ENCODE peak calls at places on chromosomes 3 and 15, in seven cellular contexts. G is K562, K is spleen, M is body of pancreas, O is tibial artery, Z is cardiac muscle cell, C is ascending aorta. Q is an unnamed sample.
A peak's percentile ranks its signal among the peaks of the same experiment; 100 is the strongest.

GRCh38 chr15:74725241-74725774 is at the start of gene CYP1A1:
- DNase-seq in G (no peak), K (no peak), M (peak; percentile 69), O (no peak), Z (peak; percentile 3), C (no peak), Q (no peak)

GRCh38 chr3:99753268-99753975 is 64.2 kb upstream of the CMSS1 start:
- DNase-seq in G (peak; percentile 22), K (no peak), M (no peak), O (no peak), Z (peak; percentile 93), C (no peak), Q (no peak)

GRCh38 chr3:172846706-172847105 is 96.2 kb downstream of the ECT2 start:
- DNase-seq in G (peak; percentile 30), K (no peak), M (no peak), O (no peak), Z (peak; percentile 28), C (no peak), Q (no peak)

GRCh38 chr15:45262906-45263456 is 10.9 kb downstream of the SLC28A2 start:
- DNase-seq in G (no peak), K (no peak), M (no peak), O (no peak), Z (no peak), C (no peak), Q (no peak)

GRCh38 chr3:58026598-58026997 is 18.4 kb downstream of the FLNB start:
- DNase-seq in G (no peak), K (no peak), M (no peak), O (no peak), Z (no peak), C (no peak), Q (no peak)

GRCh38 chr15:98755138-98755537 is 106.8 kb downstream of the IGF1R start:
- DNase-seq in G (no peak), K (no peak), M (no peak), O (no peak), Z (peak; percentile 27), C (no peak), Q (no peak)

GRCh38 chr3:157533298-157533870 is 30.2 kb upstream of the VEPH1 start:
- DNase-seq in G (peak; percentile 14), K (no peak), M (no peak), O (no peak), Z (peak; percentile 82), C (no peak), Q (no peak)

GRCh38 chr3:48151058-48151806 is 37.0 kb downstream of the CDC25A start:
- DNase-seq in G (peak; percentile 78), K (peak; percentile 87), M (peak; percentile 85), O (peak; percentile 67), Z (peak; percentile 89), C (peak; percentile 26), Q (peak; percentile 8)

GRCh38 chr15:80712956-80713355 is 17.8 kb downstream of the ABHD17C start:
- DNase-seq in G (no peak), K (no peak), M (no peak), O (no peak), Z (no peak), C (no peak), Q (no peak)

GRCh38 chr3:12750658-12751071 is 8.4 kb downstream of the TMEM40 start:
- DNase-seq in G (no peak), K (no peak), M (no peak), O (peak; percentile 44), Z (peak; percentile 94), C (no peak), Q (no peak)

GRCh38 chr3:46463120-46463867 is 1.4 kb downstream of the LTF start:
- DNase-seq in G (no peak), K (peak; percentile 80), M (no peak), O (no peak), Z (no peak), C (no peak), Q (no peak)

GRCh38 chr3:169128579-169128978 is 534.9 kb downstream of the MECOM start:
- DNase-seq in G (no peak), K (no peak), M (no peak), O (no peak), Z (no peak), C (no peak), Q (no peak)

GRCh38 chr15:30885814-30886213 is 17.9 kb upstream of the FAN1 start:
- DNase-seq in G (no peak), K (no peak), M (no peak), O (no peak), Z (peak; percentile 29), C (no peak), Q (no peak)

GRCh38 chr3:56987238-56987932 is 73.1 kb upstream of the SPATA12 start:
- DNase-seq in G (no peak), K (no peak), M (no peak), O (no peak), Z (peak; percentile 42), C (no peak), Q (no peak)

GRCh38 chr3:65871305-65872141 is 167.2 kb downstream of the MAGI1 start:
- DNase-seq in G (no peak), K (no peak), M (peak; percentile 92), O (peak; percentile 25), Z (no peak), C (no peak), Q (no peak)

GRCh38 chr3:177947901-177948300 is 588.3 kb upstream of the KCNMB2 start:
- DNase-seq in G (no peak), K (no peak), M (no peak), O (no peak), Z (no peak), C (no peak), Q (no peak)

GRCh38 chr3:177946965-177947364 is 589.3 kb upstream of the KCNMB2 start:
- DNase-seq in G (no peak), K (no peak), M (no peak), O (no peak), Z (peak; percentile 62), C (no peak), Q (no peak)

GRCh38 chr3:177944228-177944661 is 592.0 kb upstream of the KCNMB2 start:
- DNase-seq in G (no peak), K (no peak), M (no peak), O (no peak), Z (no peak), C (no peak), Q (no peak)

GRCh38 chr3:177945999-177946398 is 590.2 kb upstream of the KCNMB2 start:
- DNase-seq in G (no peak), K (no peak), M (no peak), O (no peak), Z (no peak), C (no peak), Q (no peak)

GRCh38 chr3:177946515-177946914 is 589.7 kb upstream of the KCNMB2 start:
- DNase-seq in G (no peak), K (no peak), M (no peak), O (no peak), Z (peak; percentile 27), C (no peak), Q (no peak)
- H3K9me3 ChIP-seq in G (no peaks in the 10 kb centered on the region), K (no peaks in the 10 kb centered on the region), M (no peaks in the 10 kb centered on the region), O (no peaks in the 10 kb centered on the region), Z (no peaks in the 10 kb centered on the region), C (no peaks in the 10 kb centered on the region), Q (no peaks in the 10 kb centered on the region)

DNA sequence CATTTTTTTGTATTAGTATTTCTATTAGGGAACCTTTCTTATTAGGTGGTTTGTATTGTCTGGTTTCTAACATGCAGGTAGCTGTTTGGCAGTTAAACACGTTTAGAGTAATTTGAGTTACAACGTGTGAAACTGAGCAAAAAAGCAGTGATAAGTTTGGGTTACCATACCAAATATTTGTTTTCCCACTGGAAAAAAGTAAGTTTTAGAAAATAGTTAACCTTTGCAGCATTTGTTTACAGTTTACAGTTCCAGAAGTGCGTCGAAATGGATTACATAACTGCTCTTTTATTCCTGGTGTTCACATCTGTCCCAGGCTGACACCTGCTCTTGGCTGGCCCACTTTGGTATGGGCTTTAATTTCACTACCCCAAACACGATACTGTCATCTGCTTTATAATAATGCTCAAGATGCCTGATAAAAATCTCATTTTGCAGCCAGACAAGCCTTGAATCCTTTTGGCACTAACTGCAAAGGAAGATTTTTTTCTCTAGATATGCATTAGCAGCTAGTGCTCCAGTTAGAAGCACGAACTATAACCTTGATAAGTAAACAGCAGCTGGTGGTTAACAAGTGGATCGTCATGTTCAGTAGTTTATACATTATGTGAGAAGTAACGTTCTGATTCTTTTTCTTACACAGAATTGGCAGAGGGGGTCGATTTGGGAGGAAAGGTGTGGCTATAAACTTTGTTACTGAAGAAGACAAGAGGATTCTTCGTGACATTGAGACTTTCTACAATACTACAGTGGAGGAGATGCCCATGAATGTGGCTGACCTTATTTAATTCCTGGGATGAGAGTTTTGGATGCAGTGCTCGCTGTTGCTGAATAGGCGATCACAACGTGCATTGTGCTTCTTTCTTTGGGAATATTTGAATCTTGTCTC is 5.3 kb downstream of the EIF4A2 start:
- DNase-seq in G (no peak), K (no peak), M (no peak), O (no peak), Z (no peak), C (no peak), Q (no peak)
- H3K36me3 ChIP-seq in G (peaks cover 99% of the 10 kb centered on the region), K (no peaks in the 10 kb centered on the region), M (peaks cover 30% of the 10 kb centered on the region), O (peaks cover 71% of the 10 kb centered on the region), Z (peaks cover 78% of the 10 kb centered on the region), C (peaks cover 63% of the 10 kb centered on the region), Q (no peaks in the 10 kb centered on the region)

GRCh38 chr3:154886437-154886836 is 193.7 kb upstream of the MME start:
- DNase-seq in G (no peak), K (no peak), M (no peak), O (no peak), Z (peak; percentile 93), C (no peak), Q (no peak)
- H3K9me3 ChIP-seq in G (no peaks in the 10 kb centered on the region), K (peaks cover 15% of the 10 kb centered on the region), M (no peaks in the 10 kb centered on the region), O (no peaks in the 10 kb centered on the region), Z (no peaks in the 10 kb centered on the region), C (no peaks in the 10 kb centered on the region), Q (no peaks in the 10 kb centered on the region)

GRCh38 chr15:69456208-69457166 is 3.9 kb downstream of the RPLP1 start:
- DNase-seq in G (no peak), K (no peak), M (no peak), O (no peak), Z (no peak), C (no peak), Q (no peak)

GRCh38 chr15:69450968-69451695 is 1.5 kb upstream of the RPLP1 start:
- DNase-seq in G (no peak), K (no peak), M (no peak), O (no peak), Z (no peak), C (no peak), Q (no peak)

GRCh38 chr15:69452702-69453513 is at the start of gene RPLP1:
- DNase-seq in G (peak; percentile 99), K (peak; percentile 99), M (peak; percentile 98), O (peak; percentile 96), Z (peak; percentile 97), C (peak; percentile 88), Q (peak; percentile 78)

GRCh38 chr15:69454953-69455352 is 2.3 kb downstream of the RPLP1 start:
- DNase-seq in G (no peak), K (no peak), M (no peak), O (no peak), Z (no peak), C (no peak), Q (no peak)

DNA sequence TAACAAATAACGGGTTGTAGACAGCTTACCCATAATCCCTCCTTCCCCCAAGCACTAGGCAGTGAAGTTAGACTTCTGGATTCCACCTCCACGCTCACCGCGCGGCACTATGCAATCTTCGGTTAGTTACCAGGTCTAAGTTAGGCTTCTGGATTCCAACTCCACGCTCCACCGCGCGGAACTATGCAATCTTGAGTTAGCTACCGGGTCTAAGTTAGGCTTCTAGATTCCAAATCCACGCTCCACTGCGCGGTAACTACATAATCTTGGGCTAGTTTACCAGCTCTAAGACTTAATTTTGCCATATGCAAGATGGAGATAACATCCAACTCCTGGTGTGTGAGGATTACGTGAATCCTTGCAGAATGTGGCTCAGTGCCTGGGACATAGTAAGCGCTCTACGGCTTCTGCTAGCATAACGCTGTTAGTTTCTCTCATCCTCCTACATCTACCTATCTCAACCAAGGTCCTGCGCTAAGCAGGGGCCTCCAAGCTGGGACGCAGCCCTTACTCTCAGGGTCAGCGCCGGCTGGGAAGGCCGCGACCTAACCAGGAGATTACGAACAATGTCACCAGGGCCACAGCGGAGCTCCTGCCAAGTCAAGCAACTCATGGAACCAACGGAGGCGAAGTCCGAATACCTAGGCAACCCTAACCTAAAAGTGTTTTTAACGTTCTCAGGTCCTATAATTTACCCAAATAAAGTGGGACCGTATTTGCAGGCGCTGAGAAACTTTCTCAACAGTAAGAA is 492 bp upstream of the RPLP1 start:
- DNase-seq in G (peak; percentile 51), K (no peak), M (no peak), O (no peak), Z (peak; percentile 65), C (no peak), Q (no peak)
- H3K36me3 ChIP-seq in G (peaks cover 58% of the 10 kb centered on the region), K (no peaks in the 10 kb centered on the region), M (peaks cover 8% of the 10 kb centered on the region), O (peaks cover 24% of the 10 kb centered on the region), Z (peaks cover 19% of the 10 kb centered on the region), C (peaks cover 28% of the 10 kb centered on the region), Q (peaks cover 21% of the 10 kb centered on the region)